ENCODE peak calls at places on chromosomes 1 and 21, in eight cellular contexts. L is A549, T is GM12878, X is H1, N is IMR-90, P is K562, F is HepG2, K is SK-N-SH. A is an unnamed sample.

GRCh38 chr1:241998412-241998921 is 431 bp downstream of the MAP1LC3C start:
- DNase-seq in L (peak), K (no peak), F (peak), P (peak), N (peak), T (no peak), X (no peak), A (peak)

GRCh38 chr1:198598796-198599321 is 40.0 kb upstream of the PTPRC start:
- DNase-seq in N (no peak), L (no peak), X (no peak), P (peak), T (peak), F (no peak), K (no peak), A (no peak)

GRCh38 chr1:232192781-232193450 is 437.0 kb downstream of the SIPA1L2 start:
- DNase-seq in N (peak), X (no peak), F (no peak), K (no peak), L (no peak), T (no peak), P (no peak), A (no peak)

GRCh38 chr1:185846672-185847440 is 112.7 kb downstream of the HMCN1 start:
- DNase-seq in T (no peak), P (no peak), K (no peak), L (no peak), N (peak), F (no peak), X (no peak), A (no peak)

GRCh38 chr1:67963263-67963662 is 87.2 kb downstream of the DIRAS3 start:
- DNase-seq in L (no peak), T (no peak), X (no peak), P (no peak), K (no peak), N (no peak), F (no peak), A (no peak)

GRCh38 chr1:64077281-64077940 is 126.0 kb upstream of the UBE2U start:
- DNase-seq in N (no peak), L (no peak), T (no peak), X (no peak), F (no peak), K (no peak), P (no peak), A (no peak)

GRCh38 chr1:170808229-170808870 is 127.0 kb upstream of the MROH9 start:
- DNase-seq in L (no peak), N (no peak), F (no peak), X (no peak), K (no peak), T (no peak), P (no peak), A (no peak)

GRCh38 chr1:171290611-171291010 is 23.4 kb upstream of the FMO4 start:
- DNase-seq in N (no peak), T (no peak), X (no peak), F (no peak), K (no peak), L (no peak), P (no peak), A (no peak)

GRCh38 chr1:212366901-212367300 is 47.8 kb downstream of the PACC1 start:
- DNase-seq in T (no peak), X (no peak), N (peak), P (no peak), L (no peak), K (no peak), F (no peak), A (no peak)

GRCh38 chr1:212584092-212584886 is 24.3 kb upstream of the ATF3 start:
- DNase-seq in L (no peak), N (no peak), F (no peak), T (no peak), K (no peak), X (no peak), P (no peak), A (no peak)

GRCh38 chr1:21539933-21540332 is 30.7 kb downstream of the ALPL start:
- DNase-seq in P (peak), L (peak), X (no peak), F (peak), K (peak), T (no peak), N (no peak), A (peak)

GRCh38 chr1:39538531-39539251 is 37.9 kb downstream of the PABPC4 start:
- DNase-seq in N (no peak), K (no peak), P (no peak), X (no peak), T (no peak), L (no peak), F (no peak), A (no peak)

GRCh38 chr1:232149302-232150201 is 480.4 kb downstream of the SIPA1L2 start:
- DNase-seq in P (no peak), X (no peak), K (no peak), N (peak), F (no peak), T (no peak), L (peak), A (no peak)

GRCh38 chr1:94983343-94983742 is 56.4 kb upstream of the CNN3 start:
- DNase-seq in X (no peak), N (peak), F (no peak), T (no peak), K (no peak), L (peak), P (no peak), A (no peak)

GRCh38 chr21:45979141-45979631 is 2.4 kb upstream of the COL6A1 start:
- DNase-seq in N (no peak), L (no peak), X (no peak), P (no peak), K (peak), T (no peak), F (no peak), A (no peak)
- TF ChIP-seq USF2 in N (no peak), L (no peak), X (no peak), P (no peak), K (no peak), T (no peak), F (no peak), A (no peak)

DNA sequence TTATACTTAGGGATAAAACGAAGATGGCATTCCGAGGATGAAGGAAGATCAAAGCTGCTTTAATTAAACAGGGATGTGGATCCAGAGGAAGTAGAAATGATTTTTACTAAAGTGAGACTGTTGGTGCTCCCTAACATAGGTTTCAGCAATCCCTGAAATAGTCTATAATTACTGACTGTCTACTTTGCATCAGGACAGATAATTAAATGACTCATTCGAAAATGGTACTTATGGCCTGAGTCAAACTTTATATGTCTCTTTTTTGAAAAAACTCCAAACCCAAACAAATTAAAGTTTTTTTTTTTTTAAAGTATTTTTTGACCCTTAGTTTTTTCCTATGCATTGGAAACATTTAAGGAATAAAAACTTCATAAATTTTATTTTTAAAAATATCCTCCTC is 90.3 kb downstream of the LYST start:
- DNase-seq in P (no peak), L (no peak), N (peak), F (no peak), T (no peak), X (no peak), K (no peak), A (no peak)
- TF ChIP-seq USF2 in P (no peak), L (no peak), N (no peak), F (no peak), T (no peak), X (no peak), K (no peak), A (no peak)

GRCh38 chr1:179866616-179867015 is 11.0 kb downstream of the TOR1AIP2 start:
- DNase-seq in X (no peak), P (no peak), L (no peak), F (no peak), N (no peak), K (no peak), T (no peak), A (no peak)
- TF ChIP-seq USF2 in X (no peak), P (no peak), L (no peak), F (no peak), N (no peak), K (no peak), T (no peak), A (no peak)

GRCh38 chr1:81756872-81757271 is 43.9 kb upstream of the ADGRL2 start:
- DNase-seq in N (peak), X (no peak), F (no peak), L (no peak), K (no peak), P (no peak), T (no peak), A (no peak)
- TF ChIP-seq USF2 in N (no peak), X (no peak), F (no peak), L (no peak), K (no peak), P (no peak), T (no peak), A (no peak)

GRCh38 chr21:39136711-39137110 is 46.5 kb downstream of the PSMG1 start:
- DNase-seq in K (no peak), X (no peak), L (no peak), N (peak), F (no peak), T (no peak), P (no peak), A (no peak)
- TF ChIP-seq USF2 in K (no peak), X (no peak), L (no peak), N (no peak), F (no peak), T (no peak), P (no peak), A (no peak)

GRCh38 chr21:41917531-41917930 is 36.3 kb downstream of the C2CD2 start:
- DNase-seq in X (no peak), L (no peak), P (no peak), F (no peak), N (no peak), K (no peak), T (no peak), A (no peak)
- TF ChIP-seq USF2 in X (no peak), L (no peak), P (no peak), F (no peak), N (no peak), K (no peak), T (no peak), A (no peak)

GRCh38 chr1:226659641-226660040 is 79.4 kb downstream of the ITPKB start:
- DNase-seq in P (no peak), X (no peak), K (no peak), T (no peak), L (no peak), N (no peak), F (no peak), A (no peak)
- TF ChIP-seq USF2 in P (no peak), X (no peak), K (no peak), T (no peak), L (no peak), N (no peak), F (no peak), A (no peak)

DNA sequence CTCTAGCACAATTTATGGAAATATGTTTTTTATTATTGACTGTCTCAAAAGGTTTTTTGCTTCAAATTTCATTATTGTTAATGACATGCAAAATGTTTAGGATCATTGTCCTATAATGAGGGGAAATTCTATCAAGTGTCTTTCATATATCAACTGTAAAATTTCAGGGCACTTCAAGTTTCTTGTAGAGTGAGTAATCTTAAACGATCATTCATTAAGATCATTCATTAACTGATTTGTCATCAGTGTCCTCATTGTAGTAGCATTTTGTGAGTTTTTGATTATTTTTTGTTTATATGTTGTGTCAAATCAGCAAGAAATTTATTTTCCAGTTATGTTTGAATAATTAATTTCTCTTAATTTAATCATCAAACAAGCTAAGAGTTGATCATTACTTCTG is 111.8 kb upstream of the PRDX6 start:
- DNase-seq in N (no peak), P (no peak), L (no peak), F (no peak), T (no peak), X (no peak), K (no peak), A (no peak)
- TF ChIP-seq USF2 in N (no peak), P (no peak), L (no peak), F (no peak), T (no peak), X (no peak), K (no peak), A (no peak)

GRCh38 chr1:112866981-112867380 is 89.0 kb downstream of the SLC16A1 start:
- DNase-seq in T (no peak), P (no peak), K (no peak), N (no peak), X (no peak), L (no peak), F (no peak), A (no peak)

GRCh38 chr1:112872551-112872962 is 83.4 kb downstream of the SLC16A1 start:
- DNase-seq in T (no peak), K (no peak), N (no peak), X (no peak), P (peak), F (no peak), L (no peak), A (no peak)

GRCh38 chr1:112869895-112870294 is 86.1 kb downstream of the SLC16A1 start:
- DNase-seq in P (no peak), K (no peak), T (no peak), L (no peak), F (no peak), N (no peak), X (no peak), A (no peak)

GRCh38 chr1:112868191-112868590 is 87.8 kb downstream of the SLC16A1 start:
- DNase-seq in P (no peak), T (no peak), F (no peak), L (no peak), X (no peak), K (no peak), N (no peak), A (no peak)

DNA sequence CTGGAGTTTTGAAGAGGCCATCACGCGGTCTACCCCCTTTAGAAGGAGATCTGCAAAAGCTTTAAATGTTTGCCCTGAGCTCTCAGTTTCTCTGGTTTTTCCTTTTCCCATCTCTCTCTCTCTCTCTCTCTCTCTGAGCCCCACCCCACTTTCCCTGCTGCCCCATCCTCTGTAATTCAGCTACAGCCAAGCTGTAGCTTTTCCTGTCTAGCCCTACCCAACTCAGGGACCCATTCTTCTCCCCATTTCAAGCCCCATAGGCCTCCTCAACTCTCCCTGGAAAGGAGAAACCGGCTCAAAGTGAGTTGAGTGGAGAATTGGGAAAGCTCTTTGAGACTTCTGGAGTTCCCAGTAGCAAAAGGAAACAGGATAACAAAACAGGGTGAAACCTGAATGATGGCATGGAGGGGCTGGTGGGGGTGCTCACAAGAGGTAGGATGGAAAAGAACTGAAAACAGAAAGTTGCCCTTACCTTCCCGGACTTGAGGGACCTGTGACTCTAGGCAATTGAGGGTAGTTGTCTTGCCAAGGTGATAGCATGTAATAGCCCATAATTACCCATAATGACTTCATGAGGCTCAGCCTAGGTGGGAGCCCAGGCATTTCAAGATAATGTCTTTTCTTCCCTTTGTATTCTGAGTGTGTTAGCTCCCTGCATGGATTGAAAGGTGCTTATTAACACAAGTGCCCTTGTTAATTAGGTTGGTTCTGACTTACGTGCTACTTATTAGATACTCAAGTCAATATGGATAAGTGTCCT is 84.9 kb downstream of the SLC16A1 start:
- DNase-seq in N (no peak), T (no peak), X (no peak), L (no peak), F (no peak), K (no peak), P (no peak), A (no peak)
- TF ChIP-seq USF2 in N (no peak), T (no peak), X (no peak), L (no peak), F (no peak), K (no peak), P (no peak), A (no peak)

DNA sequence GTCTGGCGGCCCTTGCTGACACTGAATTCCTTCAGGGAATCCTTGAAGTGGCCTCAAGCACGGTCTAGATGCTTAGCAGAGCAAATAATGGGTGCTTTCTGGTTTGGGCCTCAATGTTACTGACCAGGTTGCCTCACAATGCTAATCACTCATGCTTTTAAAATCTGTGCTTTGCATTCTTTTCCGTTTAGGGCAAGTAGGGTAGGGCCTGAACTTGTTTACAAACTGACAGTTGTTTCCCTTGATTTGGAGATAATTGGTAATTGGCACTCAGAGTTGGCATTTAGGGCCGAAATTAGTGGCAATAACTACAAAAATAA is 1.4 kb downstream of the VPS13D start:
- DNase-seq in T (no peak), F (no peak), P (no peak), K (no peak), X (no peak), N (no peak), L (no peak), A (no peak)
- TF ChIP-seq USF2 in T (no peak), F (no peak), P (no peak), K (no peak), X (no peak), N (no peak), L (no peak), A (no peak)